ENCODE peak calls at places on chromosomes 11 and 22, in five cellular contexts. R is activated naive CD4-positive, alpha-beta T cell treated with anti-CD3 and anti-CD28 coated beads for 36 hours; E is stimulated activated CD4-positive, alpha-beta T cell treated with anti-CD3 and anti-CD28 coated beads, Interleukin-4, amount 100 ng/mL, for 48 hours; J is endothelial cell of umbilical vein; C is activated effector memory CD4-positive, alpha-beta T cell treated with Interleukin-2 at 50 U/mL for 16 hours. P is an unnamed sample.

GRCh38 chr11:129787518-129787917 is 28.1 kb upstream of the TMEM45B start:
- DNase-seq in R (no peak), E (no peak), J (no peak), C (no peak), P (no peak)

GRCh38 chr11:68373189-68373809 is 60.9 kb downstream of the LRP5 start:
- DNase-seq in R (no peak), E (no peak), J (no peak), C (no peak), P (no peak)

GRCh38 chr22:36816635-36817428 is at the start of gene PVALB:
- DNase-seq in R (no peak), E (no peak), J (peak), C (no peak), P (peak)

GRCh38 chr11:10087186-10087585 is 206.8 kb downstream of the SBF2 start:
- DNase-seq in R (no peak), E (no peak), J (no peak), C (no peak), P (no peak)

GRCh38 chr11:128733440-128734115 is 39.7 kb downstream of the FLI1 start:
- DNase-seq in R (peak), E (no peak), J (peak), C (peak), P (peak)

GRCh38 chr22:27642104-27642800 is 159.3 kb downstream of the MN1 start:
- DNase-seq in R (no peak), E (no peak), J (no peak), C (no peak), P (no peak)

GRCh38 chr22:23536821-23537345 is 43.2 kb downstream of the IGLL1 start:
- DNase-seq in R (no peak), E (no peak), J (no peak), C (no peak), P (no peak)

GRCh38 chr22:30876221-30876751 is 92.3 kb downstream of the MORC2 start:
- DNase-seq in R (no peak), E (no peak), J (no peak), C (no peak), P (no peak)

GRCh38 chr11:12585861-12586260 is 88.4 kb upstream of the TEAD1 start:
- DNase-seq in R (no peak), E (no peak), J (no peak), C (no peak), P (no peak)

GRCh38 chr11:78244080-78244479 is 55.4 kb downstream of the USP35 start:
- DNase-seq in R (no peak), E (no peak), J (no peak), C (no peak), P (no peak)

GRCh38 chr22:32331918-32332725 is 25.5 kb upstream of the RFPL3 start:
- DNase-seq in R (no peak), E (no peak), J (no peak), C (no peak), P (no peak)

GRCh38 chr11:24760681-24761080 is 263.8 kb downstream of the LUZP2 start:
- DNase-seq in R (no peak), E (no peak), J (no peak), C (no peak), P (no peak)

GRCh38 chr11:122698390-122698789 is 42.9 kb downstream of the UBASH3B start:
- DNase-seq in R (no peak), E (no peak), J (no peak), C (no peak), P (no peak)

GRCh38 chr11:121889168-121889567 is 226.8 kb downstream of the BLID start:
- DNase-seq in R (no peak), E (no peak), J (no peak), C (no peak), P (no peak)

GRCh38 chr11:47716692-47717091 is 1.5 kb upstream of the AGBL2 start:
- DNase-seq in R (peak), E (no peak), J (no peak), C (no peak), P (peak)

GRCh38 chr11:126002181-126002580 is 56.3 kb downstream of the VSIG10L2 start:
- DNase-seq in R (no peak), E (no peak), J (no peak), C (no peak), P (no peak)

GRCh38 chr22:44719586-44720368 is 17.8 kb downstream of the PRR5 start:
- DNase-seq in R (no peak), E (no peak), J (no peak), C (no peak), P (no peak)

GRCh38 chr22:24961217-24961844 is 8.8 kb downstream of the KIAA1671 start:
- DNase-seq in R (no peak), E (no peak), J (no peak), C (no peak), P (no peak)

GRCh38 chr11:108697872-108698473 is 33.1 kb downstream of the DDX10 start:
- DNase-seq in R (peak), E (peak), J (peak), C (no peak), P (peak)

GRCh38 chr11:45872513-45873356 is 12.7 kb upstream of the MAPK8IP1 start:
- DNase-seq in R (peak), E (peak), J (peak), C (no peak), P (peak)

GRCh38 chr11:8219257-8220021 is 44.2 kb downstream of the LMO1 start:
- DNase-seq in R (peak), E (no peak), J (peak), C (no peak), P (peak)

GRCh38 chr11:64759722-64760719 is at the start of gene PYGM:
- DNase-seq in R (no peak), E (no peak), J (no peak), C (no peak), P (no peak)

GRCh38 chr22:45905924-45906865 is 70.8 kb downstream of the WNT7B start:
- DNase-seq in R (no peak), E (no peak), J (no peak), C (no peak), P (no peak)

GRCh38 chr11:68164437-68164836 is 43.2 kb upstream of the CHKA start:
- DNase-seq in R (no peak), E (no peak), J (no peak), C (no peak), P (no peak)

GRCh38 chr11:92556435-92556834 is 331.8 kb downstream of the FAT3 start:
- DNase-seq in R (no peak), E (no peak), J (no peak), C (no peak), P (no peak)

GRCh38 chr11:104175769-104176168 is 11.8 kb upstream of the PDGFD start:
- DNase-seq in R (no peak), E (no peak), J (no peak), C (no peak), P (no peak)

GRCh38 chr11:60326955-60327354 is at the start of gene MS4A6E:
- DNase-seq in R (no peak), E (no peak), J (no peak), C (no peak), P (no peak)

GRCh38 chr11:1917523-1918435 is 1.7 kb upstream of the TNNT3 start:
- DNase-seq in R (no peak), E (no peak), J (no peak), C (no peak), P (no peak)

GRCh38 chr11:65434667-65435179 is 12.1 kb downstream of the NEAT1 start:
- DNase-seq in R (no peak), E (no peak), J (peak), C (no peak), P (no peak)

GRCh38 chr22:20239951-20240773 is 28.0 kb downstream of the RTN4R start:
- DNase-seq in R (no peak), E (no peak), J (peak), C (no peak), P (no peak)

GRCh38 chr11:2928605-2929510 is at the start of gene PHLDA2:
- DNase-seq in R (peak), E (peak), J (peak), C (peak), P (peak)

GRCh38 chr22:19772673-19773469 is 12.3 kb downstream of the TBX1 start:
- DNase-seq in R (no peak), E (no peak), J (peak), C (no peak), P (no peak)

P was measured in activated CD8-positive, alpha-beta T cell treated with anti-CD3 and anti-CD28 coated beads, Interleukin-2, amount 10 ng/mL, durations not matched to agents 7 days and 5 days.